ENCODE peak calls at places on chromosome 7, in eight cellular contexts. E is uterus; B is fibroblast of lung; U is brain microvascular endothelial cell; Q is AG09309; L is WTC11; P is CD4-positive, alpha-beta T cell; J is tibial artery. M is an unnamed sample.

GRCh38 chr7:143492799-143493568 is 15.3 kb downstream of the TAS2R41 start:
- DNase-seq in E (no peak), B (no peak), U (no peak), Q (no peak), L (no peak), P (no peak), J (no peak), M (peak)

GRCh38 chr7:15399446-15399845 is 162.4 kb downstream of the AGMO start:
- DNase-seq in E (no peak), B (peak), U (no peak), Q (no peak), L (no peak), P (no peak), J (no peak), M (no peak)

GRCh38 chr7:27032843-27033242 is 63.0 kb downstream of the HOXA1 start:
- DNase-seq in E (no peak), B (peak), U (no peak), Q (peak), L (no peak), P (no peak), J (no peak), M (no peak)

GRCh38 chr7:18610331-18610948 is 114.9 kb downstream of the HDAC9 start:
- DNase-seq in E (no peak), B (peak), U (peak), Q (no peak), L (peak), P (no peak), J (no peak), M (peak)

GRCh38 chr7:158828343-158829020 is 827 bp downstream of the ESYT2 start:
- DNase-seq in E (peak), B (no peak), U (no peak), Q (no peak), L (peak), P (no peak), J (peak), M (no peak)

GRCh38 chr7:132503415-132503814 is 72.9 kb downstream of the PLXNA4 start:
- DNase-seq in E (no peak), B (no peak), U (no peak), Q (no peak), L (peak), P (no peak), J (no peak), M (no peak)

GRCh38 chr7:104123786-104124185 is 84.0 kb downstream of the ORC5 start:
- DNase-seq in E (no peak), B (no peak), U (peak), Q (peak), L (no peak), P (no peak), J (no peak), M (peak)

GRCh38 chr7:106021211-106022067 is 58.4 kb downstream of the CDHR3 start:
- DNase-seq in E (no peak), B (peak), U (no peak), Q (no peak), L (peak), P (no peak), J (no peak), M (peak)

GRCh38 chr7:149859369-149859768 is 14.4 kb upstream of the ATP6V0E2 start:
- DNase-seq in E (no peak), B (no peak), U (no peak), Q (no peak), L (no peak), P (no peak), J (no peak), M (no peak)

GRCh38 chr7:139131622-139132021 is 22.1 kb upstream of the ZC3HAV1 start:
- DNase-seq in E (no peak), B (no peak), U (no peak), Q (no peak), L (no peak), P (no peak), J (no peak), M (no peak)

GRCh38 chr7:2824678-2825461 is 19.2 kb downstream of the GNA12 start:
- DNase-seq in E (no peak), B (no peak), U (no peak), Q (no peak), L (peak), P (no peak), J (no peak), M (no peak)

GRCh38 chr7:55144955-55145342 is 126.1 kb downstream of the EGFR start:
- DNase-seq in E (no peak), B (no peak), U (no peak), Q (no peak), L (no peak), P (no peak), J (no peak), M (no peak)

GRCh38 chr7:7595451-7595850 is 28.8 kb downstream of the MIOS start:
- DNase-seq in E (no peak), B (peak), U (no peak), Q (peak), L (no peak), P (no peak), J (no peak), M (peak)

GRCh38 chr7:100865372-100865911 is 1.7 kb upstream of the TRIP6 start:
- DNase-seq in E (no peak), B (no peak), U (no peak), Q (peak), L (no peak), P (no peak), J (no peak), M (no peak)

GRCh38 chr7:9181356-9181755 is 747.9 kb downstream of the NXPH1 start:
- DNase-seq in E (no peak), B (no peak), U (no peak), Q (no peak), L (no peak), P (no peak), J (no peak), M (no peak)

GRCh38 chr7:16697507-16698199 is 51.7 kb downstream of the BZW2 start:
- DNase-seq in E (no peak), B (no peak), U (peak), Q (no peak), L (no peak), P (no peak), J (no peak), M (peak)
- TF ChIP-seq CTCF in E (no peak), B (no peak), U (peak), Q (no peak), L (no peak), P (no peak), J (no peak), M (no peak)

GRCh38 chr7:84469034-84469433 is 274.4 kb upstream of the SEMA3A start:
- DNase-seq in E (no peak), B (no peak), U (no peak), Q (no peak), L (no peak), P (no peak), J (no peak), M (no peak)
- TF ChIP-seq CTCF in E (no peak), B (no peak), U (no peak), Q (no peak), L (no peak), P (no peak), J (no peak), M (no peak)

DNA sequence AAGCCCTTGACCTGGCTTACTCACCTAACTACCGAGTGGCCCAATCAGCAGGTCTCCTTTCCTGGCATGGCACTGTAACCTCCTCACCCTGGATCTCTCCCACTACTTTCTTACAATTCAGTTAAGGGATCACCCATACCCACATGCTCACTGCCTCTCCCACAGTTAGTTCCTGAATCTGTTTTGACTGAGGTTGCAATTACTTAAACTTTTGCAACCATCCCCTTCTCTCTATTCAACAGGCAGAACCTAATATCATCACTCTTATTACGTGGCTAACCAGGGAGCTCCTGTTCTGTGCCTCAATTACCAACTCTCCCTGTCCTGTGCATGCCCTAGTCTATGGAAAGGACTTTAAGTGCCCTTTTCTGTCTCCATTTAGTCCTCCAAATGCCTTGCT is 84.2 kb upstream of the IKZF1 start:
- DNase-seq in E (no peak), B (no peak), U (no peak), Q (no peak), L (no peak), P (no peak), J (no peak), M (no peak)
- TF ChIP-seq CTCF in E (no peak), B (no peak), U (no peak), Q (no peak), L (no peak), P (no peak), J (no peak), M (no peak)

GRCh38 chr7:79359827-79360226 is 93.6 kb downstream of the MAGI2 start:
- DNase-seq in E (no peak), B (no peak), U (no peak), Q (no peak), L (no peak), P (no peak), J (no peak), M (no peak)

GRCh38 chr7:79357101-79357500 is 96.4 kb downstream of the MAGI2 start:
- DNase-seq in E (no peak), B (no peak), U (no peak), Q (no peak), L (no peak), P (no peak), J (no peak), M (no peak)

DNA sequence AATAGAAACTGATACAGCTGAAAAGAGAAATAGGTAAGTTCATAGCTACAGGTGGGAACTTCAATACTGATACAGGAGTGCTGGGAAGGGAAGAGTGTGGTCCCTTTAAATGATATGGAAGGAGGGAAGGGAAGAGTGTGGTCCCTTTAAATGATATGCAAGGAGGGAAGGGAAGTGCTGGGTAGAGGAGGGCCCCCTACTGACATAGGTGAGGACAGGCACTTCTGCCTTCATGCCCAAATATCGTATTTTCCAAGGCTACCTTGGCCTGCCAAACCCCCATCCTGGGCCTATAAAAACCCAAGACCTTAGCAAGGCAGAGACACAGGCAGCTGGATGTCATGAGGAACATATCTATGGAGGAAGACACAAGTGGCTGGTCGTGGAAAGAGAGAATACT is 92.3 kb downstream of the MAGI2 start:
- DNase-seq in E (no peak), B (no peak), U (no peak), Q (no peak), L (peak), P (no peak), J (no peak), M (no peak)
- TF ChIP-seq CTCF in E (no peak), B (no peak), U (peak), Q (no peak), L (peak), P (no peak), J (no peak), M (peak)

GRCh38 chr7:130852867-130853266 is 118.9 kb upstream of the KLF14 start:
- DNase-seq in E (no peak), B (no peak), U (no peak), Q (no peak), L (no peak), P (no peak), J (no peak), M (no peak)

GRCh38 chr7:130856866-130857265 is 122.9 kb upstream of the KLF14 start:
- DNase-seq in E (no peak), B (no peak), U (no peak), Q (no peak), L (no peak), P (no peak), J (no peak), M (no peak)

GRCh38 chr7:130854481-130854880 is 120.5 kb upstream of the KLF14 start:
- DNase-seq in E (no peak), B (no peak), U (no peak), Q (no peak), L (no peak), P (no peak), J (no peak), M (no peak)

GRCh38 chr7:130850960-130851359 is 117.0 kb upstream of the KLF14 start:
- DNase-seq in E (no peak), B (no peak), U (no peak), Q (no peak), L (no peak), P (no peak), J (no peak), M (no peak)

DNA sequence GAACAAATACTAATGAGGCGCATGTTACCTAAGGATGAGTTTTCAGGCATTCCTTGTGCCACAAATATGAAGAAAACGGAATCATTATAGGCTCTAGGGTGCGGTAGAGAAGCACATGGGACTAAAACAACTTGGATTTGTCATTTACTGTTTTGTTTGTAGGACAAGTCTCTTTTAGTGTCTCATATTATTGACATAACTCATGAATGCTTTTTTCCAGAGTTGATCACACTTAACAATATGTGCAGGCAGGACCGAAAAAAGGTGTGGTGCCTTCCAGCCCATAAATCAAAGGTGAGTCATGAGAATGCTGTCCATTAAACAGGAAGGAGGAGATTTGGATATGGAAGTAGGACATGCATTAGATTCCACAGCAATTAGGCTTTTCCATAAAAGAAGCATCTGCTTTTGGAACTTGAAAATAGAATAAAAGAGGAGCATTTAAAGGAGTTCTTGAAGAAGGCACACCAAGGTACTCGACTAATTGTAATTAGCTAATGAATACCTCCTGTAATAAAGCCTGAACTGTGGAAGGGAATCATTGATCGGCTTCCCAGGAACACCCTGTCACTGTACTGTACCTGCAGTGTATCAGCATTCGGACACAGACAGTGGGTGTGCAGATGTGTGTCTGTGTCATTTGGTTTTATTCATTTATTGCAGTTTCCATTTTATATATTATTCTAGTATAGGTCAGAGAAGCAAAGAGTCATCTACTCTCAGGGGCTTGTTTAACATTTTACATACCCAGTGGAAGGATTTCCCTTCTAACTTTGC is 119.7 kb upstream of the KLF14 start:
- DNase-seq in E (no peak), B (no peak), U (no peak), Q (peak), L (no peak), P (no peak), J (no peak), M (peak)
- TF ChIP-seq CTCF in E (no peak), B (no peak), U (no peak), Q (no peak), L (no peak), P (no peak), J (no peak), M (peak)

DNA sequence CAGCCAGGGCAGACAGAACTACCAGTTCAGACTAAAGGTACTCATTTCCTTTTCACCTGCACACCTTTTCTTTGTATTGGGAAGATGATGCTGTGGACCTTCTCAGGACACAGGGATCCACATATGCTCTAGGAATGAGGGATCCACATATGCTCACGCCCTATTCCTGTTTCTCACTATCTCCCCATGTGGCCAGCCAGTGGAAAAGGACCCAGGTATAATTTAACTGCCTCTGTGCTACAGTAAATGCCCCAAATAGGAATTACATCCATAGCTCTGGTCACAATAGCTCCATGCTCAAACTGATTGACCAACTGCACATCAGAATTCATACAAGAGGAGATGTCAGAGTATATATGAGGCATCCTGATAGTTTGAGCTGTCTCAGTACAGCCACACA is 43.8 kb downstream of the CTTNBP2 start:
- DNase-seq in E (no peak), B (no peak), U (no peak), Q (no peak), L (no peak), P (no peak), J (no peak), M (no peak)
- TF ChIP-seq CTCF in E (no peak), B (no peak), U (peak), Q (no peak), L (no peak), P (no peak), J (no peak), M (no peak)

M was measured in HFFc6.